ENCODE peak calls at places on chromosomes 11 and 22, in five cellular contexts. One of them, this sample, is unnamed.

GRCh38 chr11:7204778-7205177 is 46.9 kb upstream of the SYT9 start:
- DNase-seq in GM23248: peak; percentile 60
- DNase-seq in Karpas-422: no peak
- DNase-seq in mesenchymal stem cell: peak; percentile 18
- DNase-seq in mammary epithelial cell: peak; percentile 5
- DNase-seq in this sample: no peak

GRCh38 chr22:39526736-39527171 is 5.8 kb downstream of the RPS19BP1 start:
- DNase-seq in GM23248: no peak
- DNase-seq in Karpas-422: peak; percentile 86
- DNase-seq in mesenchymal stem cell: peak; percentile 20
- DNase-seq in mammary epithelial cell: no peak
- DNase-seq in this sample: peak; percentile 40

GRCh38 chr11:34558211-34558610 is 44.6 kb upstream of the ELF5 start:
- DNase-seq in GM23248: no peak
- DNase-seq in Karpas-422: no peak
- DNase-seq in mesenchymal stem cell: no peak
- DNase-seq in mammary epithelial cell: peak; percentile 46
- DNase-seq in this sample: no peak

GRCh38 chr11:121595717-121596156 is 143.0 kb upstream of the SORL1-AS1 start:
- DNase-seq in GM23248: peak; percentile 99
- DNase-seq in Karpas-422: no peak
- DNase-seq in mesenchymal stem cell: peak; percentile 95
- DNase-seq in mammary epithelial cell: peak; percentile 96
- DNase-seq in this sample: no peak

GRCh38 chr22:44438056-44438455 is 60.0 kb downstream of the RTL6 start:
- DNase-seq in GM23248: no peak
- DNase-seq in Karpas-422: no peak
- DNase-seq in mesenchymal stem cell: no peak
- DNase-seq in mammary epithelial cell: no peak
- DNase-seq in this sample: no peak

GRCh38 chr11:102780491-102780918 is at the start of gene MMP10:
- DNase-seq in GM23248: peak; percentile 87
- DNase-seq in Karpas-422: peak; percentile 72
- DNase-seq in mesenchymal stem cell: peak; percentile 74
- DNase-seq in mammary epithelial cell: peak; percentile 88
- DNase-seq in this sample: no peak

GRCh38 chr11:9037046-9037780 is 33.4 kb upstream of the NRIP3 start:
- DNase-seq in GM23248: no peak
- DNase-seq in Karpas-422: no peak
- DNase-seq in mesenchymal stem cell: no peak
- DNase-seq in mammary epithelial cell: no peak
- DNase-seq in this sample: no peak

GRCh38 chr11:108221401-108221800 is 1.0 kb downstream of the NPAT start:
- DNase-seq in GM23248: peak; percentile 62
- DNase-seq in Karpas-422: peak; percentile 74
- DNase-seq in mesenchymal stem cell: peak; percentile 48
- DNase-seq in mammary epithelial cell: peak; percentile 14
- DNase-seq in this sample: no peak

GRCh38 chr22:49582171-49582570 is 245.5 kb downstream of the BRD1 start:
- DNase-seq in GM23248: no peak
- DNase-seq in Karpas-422: no peak
- DNase-seq in mesenchymal stem cell: no peak
- DNase-seq in mammary epithelial cell: no peak
- DNase-seq in this sample: no peak

GRCh38 chr11:8906629-8907028 is 4.4 kb upstream of the AKIP1 start:
- DNase-seq in GM23248: peak; percentile 83
- DNase-seq in Karpas-422: peak; percentile 37
- DNase-seq in mesenchymal stem cell: peak; percentile 21
- DNase-seq in mammary epithelial cell: peak; percentile 92
- DNase-seq in this sample: no peak

GRCh38 chr11:62559204-62559603 is 12.6 kb upstream of the AHNAK start:
- DNase-seq in GM23248: no peak
- DNase-seq in Karpas-422: no peak
- DNase-seq in mesenchymal stem cell: no peak
- DNase-seq in mammary epithelial cell: no peak
- DNase-seq in this sample: no peak
- H3K4me1 ChIP-seq in GM23248: peaks cover 55% of the 10 kb centered on the region
- H3K4me1 ChIP-seq in Karpas-422: peaks cover 35% of the 10 kb centered on the region
- H3K4me1 ChIP-seq in mesenchymal stem cell: peaks cover 48% of the 10 kb centered on the region
- H3K4me1 ChIP-seq in mammary epithelial cell: peaks cover 80% of the 10 kb centered on the region
- H3K4me1 ChIP-seq in this sample: peaks cover 81% of the 10 kb centered on the region

GRCh38 chr11:5293028-5293427 is 8.7 kb downstream of the OR51B4 start:
- DNase-seq in GM23248: no peak
- DNase-seq in Karpas-422: no peak
- DNase-seq in mesenchymal stem cell: no peak
- DNase-seq in mammary epithelial cell: no peak
- DNase-seq in this sample: no peak

GRCh38 chr11:5288108-5288911 is 13.4 kb downstream of the OR51B4 start:
- DNase-seq in GM23248: peak; percentile 54
- DNase-seq in Karpas-422: no peak
- DNase-seq in mesenchymal stem cell: peak; percentile 26
- DNase-seq in mammary epithelial cell: peak; percentile 28
- DNase-seq in this sample: no peak

GRCh38 chr11:5288912-5289525 is 12.7 kb downstream of the OR51B4 start:
- DNase-seq in GM23248: peak; percentile 60
- DNase-seq in Karpas-422: no peak
- DNase-seq in mesenchymal stem cell: peak; percentile 6
- DNase-seq in mammary epithelial cell: peak; percentile 33
- DNase-seq in this sample: no peak

GRCh38 chr11:5289696-5290095 is 12.1 kb downstream of the OR51B4 start:
- DNase-seq in GM23248: peak; percentile 38
- DNase-seq in Karpas-422: no peak
- DNase-seq in mesenchymal stem cell: no peak
- DNase-seq in mammary epithelial cell: no peak
- DNase-seq in this sample: no peak

DNA sequence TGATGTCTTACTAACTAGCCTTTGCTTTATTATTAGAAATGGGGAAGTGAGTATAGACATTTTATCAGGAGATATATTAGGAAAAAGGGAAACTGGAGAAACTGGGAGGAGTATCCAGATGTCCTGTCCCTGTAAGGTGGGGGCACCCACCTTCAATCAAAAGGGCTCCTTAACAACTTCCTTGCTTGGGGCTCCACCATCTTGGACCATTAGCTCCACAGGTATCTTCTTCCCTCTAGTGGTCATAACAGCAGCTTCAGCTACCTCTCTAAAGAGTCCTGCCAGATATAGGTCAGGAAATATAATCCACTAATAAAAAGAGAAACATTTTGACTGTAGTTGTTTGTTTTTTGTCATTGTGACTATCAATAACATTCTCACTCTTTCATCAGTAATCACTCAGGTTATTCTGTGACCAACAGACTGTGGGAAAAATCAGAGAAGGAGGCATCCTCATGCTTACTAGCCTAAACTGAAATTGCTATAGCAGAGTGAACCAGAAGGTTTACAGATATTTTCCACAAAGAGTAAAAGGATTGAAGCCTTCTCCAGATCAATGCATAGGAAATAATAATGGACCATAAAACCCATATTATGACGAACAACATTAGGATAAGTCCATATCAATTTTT is 10.4 kb downstream of the OR51B4 start:
- DNase-seq in GM23248: peak; percentile 56
- DNase-seq in Karpas-422: peak; percentile 77
- DNase-seq in mesenchymal stem cell: peak; percentile 57
- DNase-seq in mammary epithelial cell: peak; percentile 45
- DNase-seq in this sample: no peak
- H2AFZ ChIP-seq in GM23248: peak overlapping the region; percentile 35
- H2AFZ ChIP-seq in Karpas-422: no peak overlapping the region
- H2AFZ ChIP-seq in mesenchymal stem cell: no peak overlapping the region
- H2AFZ ChIP-seq in mammary epithelial cell: peak overlapping the region; percentile 55
- H2AFZ ChIP-seq in this sample: no peak overlapping the region

GRCh38 chr22:46062232-46062615 is 85.3 kb upstream of the WNT7B start:
- DNase-seq in GM23248: no peak
- DNase-seq in Karpas-422: no peak
- DNase-seq in mesenchymal stem cell: no peak
- DNase-seq in mammary epithelial cell: no peak
- DNase-seq in this sample: no peak
- H3K27ac ChIP-seq in GM23248: peak overlapping the region; percentile 100
- H3K27ac ChIP-seq in Karpas-422: no peak overlapping the region
- H3K27ac ChIP-seq in mesenchymal stem cell: no peak overlapping the region
- H3K27ac ChIP-seq in mammary epithelial cell: peak overlapping the region; percentile 66
- H3K27ac ChIP-seq in this sample: no peak overlapping the region

GRCh38 chr11:15161746-15162145 is 47.0 kb downstream of the INSC start:
- DNase-seq in GM23248: no peak
- DNase-seq in Karpas-422: no peak
- DNase-seq in mesenchymal stem cell: peak; percentile 63
- DNase-seq in mammary epithelial cell: no peak
- DNase-seq in this sample: no peak
- H3K4me1 ChIP-seq in GM23248: peaks cover 23% of the 10 kb centered on the region
- H3K4me1 ChIP-seq in Karpas-422: no peaks in the 10 kb centered on the region
- H3K4me1 ChIP-seq in mesenchymal stem cell: peaks cover 9% of the 10 kb centered on the region
- H3K4me1 ChIP-seq in mammary epithelial cell: peaks cover 18% of the 10 kb centered on the region
- H3K4me1 ChIP-seq in this sample: no peaks in the 10 kb centered on the region

DNA sequence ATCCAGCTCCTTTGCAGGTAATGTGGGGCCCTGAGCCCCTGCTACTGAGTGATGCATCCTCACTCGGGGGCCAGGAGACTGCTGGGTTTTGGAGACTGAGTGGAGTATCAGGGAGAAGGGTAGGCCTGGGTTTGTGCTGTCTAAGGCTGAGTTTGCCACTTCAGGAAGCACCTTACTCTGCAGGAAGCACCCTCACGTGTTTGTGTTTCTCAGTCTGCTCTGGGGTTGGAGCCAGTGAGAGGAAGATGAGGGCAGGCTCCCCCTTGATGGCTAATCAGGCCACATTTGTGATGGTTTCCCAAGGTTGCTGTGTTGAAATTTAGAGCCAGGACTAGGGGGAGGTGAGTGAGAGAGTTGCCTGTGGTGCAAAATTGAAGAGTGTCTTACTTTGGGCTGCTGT is 13.7 kb upstream of the THY1 start:
- DNase-seq in GM23248: no peak
- DNase-seq in Karpas-422: peak; percentile 50
- DNase-seq in mesenchymal stem cell: no peak
- DNase-seq in mammary epithelial cell: no peak
- DNase-seq in this sample: no peak
- H2AFZ ChIP-seq in GM23248: no peak overlapping the region
- H2AFZ ChIP-seq in Karpas-422: no peak overlapping the region
- H2AFZ ChIP-seq in mesenchymal stem cell: no peak overlapping the region
- H2AFZ ChIP-seq in mammary epithelial cell: no peak overlapping the region
- H2AFZ ChIP-seq in this sample: no peak overlapping the region

DNA sequence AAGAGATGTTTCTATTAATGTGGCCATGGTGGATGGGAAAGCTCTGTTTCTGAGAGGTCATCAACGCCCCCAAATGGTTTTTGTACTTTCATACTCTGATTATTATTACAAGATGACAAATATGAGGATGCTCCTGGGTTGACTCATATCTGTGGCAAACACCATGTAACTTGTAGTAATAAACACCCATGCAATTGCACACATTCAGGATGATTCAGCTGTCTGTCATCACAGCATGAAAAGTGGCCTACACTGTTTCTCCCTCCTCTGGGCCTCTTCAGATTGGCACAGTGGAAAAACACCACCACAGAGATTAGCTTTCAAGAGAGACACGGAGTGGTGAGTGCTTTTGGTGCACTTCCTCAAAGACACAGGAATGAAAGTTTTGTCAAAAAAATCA is 85.4 kb downstream of the MTNR1B start:
- DNase-seq in GM23248: peak; percentile 95
- DNase-seq in Karpas-422: no peak
- DNase-seq in mesenchymal stem cell: peak; percentile 93
- DNase-seq in mammary epithelial cell: peak; percentile 97
- DNase-seq in this sample: no peak
- H3K27ac ChIP-seq in GM23248: peak overlapping the region; percentile 36
- H3K27ac ChIP-seq in Karpas-422: no peak overlapping the region
- H3K27ac ChIP-seq in mesenchymal stem cell: peak overlapping the region; percentile 69
- H3K27ac ChIP-seq in mammary epithelial cell: peak overlapping the region; percentile 65
- H3K27ac ChIP-seq in this sample: no peak overlapping the region